ENCODE peak calls at places on chromosomes 13 and 19, in nine cellular contexts. R is GDM1; B is ureter; U is activated T-cell treated with anti-CD3 and anti-CD28 coated beads, Interleukin-2, amount 50 U/mL, for 1 hour; G is T follicular helper cell; V is NCI-H69; X is CD4-positive, alpha-beta T cell; L is NCI-H774; E is midbrain. F is an unnamed sample.

GRCh38 chr13:32409561-32410440 is 18.1 kb downstream of the N4BP2L1 start:
- DNase-seq in R (peak; percentile 26), B (peak; percentile 56), U (no peak), G (no peak), V (peak; percentile 90), X (no peak), L (no peak), E (peak; percentile 35), F (no peak)

GRCh38 chr13:111344471-111345191 is 24.2 kb downstream of the TEX29 start:
- DNase-seq in R (no peak), B (peak; percentile 29), U (no peak), G (no peak), V (peak; percentile 91), X (no peak), L (peak; percentile 66), E (no peak), F (peak; percentile 84)

GRCh38 chr19:287381-287871 is 3.8 kb downstream of the PLPP2 start:
- DNase-seq in R (no peak), B (no peak), U (no peak), G (no peak), V (no peak), X (no peak), L (no peak), E (no peak), F (no peak)

GRCh38 chr13:22114630-22115311 is 443.9 kb downstream of the FGF9 start:
- DNase-seq in R (peak; percentile 83), B (no peak), U (no peak), G (peak; percentile 8), V (peak; percentile 2), X (no peak), L (no peak), E (no peak), F (no peak)

GRCh38 chr19:33621811-33622504 is at the start of gene CHST8:
- DNase-seq in R (no peak), B (no peak), U (no peak), G (no peak), V (peak; percentile 72), X (no peak), L (peak; percentile 59), E (peak; percentile 11), F (peak; percentile 3)

GRCh38 chr13:45068036-45069001 is 52.0 kb upstream of the GTF2F2 start:
- DNase-seq in R (peak; percentile 50), B (no peak), U (no peak), G (no peak), V (peak; percentile 22), X (no peak), L (peak; percentile 74), E (no peak), F (no peak)

GRCh38 chr19:35524181-35524838 is 3.8 kb downstream of the SBSN start:
- DNase-seq in R (no peak), B (no peak), U (no peak), G (no peak), V (no peak), X (no peak), L (no peak), E (no peak), F (no peak)

GRCh38 chr13:113928701-113929627 is 44.9 kb downstream of the C13orf46 start:
- DNase-seq in R (no peak), B (peak; percentile 87), U (peak; percentile 16), G (no peak), V (no peak), X (peak; percentile 19), L (no peak), E (peak; percentile 70), F (no peak)

GRCh38 chr13:39956036-39956435 is 300.6 kb downstream of the COG6 start:
- DNase-seq in R (no peak), B (no peak), U (no peak), G (no peak), V (no peak), X (no peak), L (no peak), E (no peak), F (no peak)

GRCh38 chr13:98447881-98448641 is 128.8 kb downstream of the STK24 start:
- DNase-seq in R (no peak), B (no peak), U (no peak), G (no peak), V (peak; percentile 18), X (no peak), L (no peak), E (peak; percentile 66), F (peak; percentile 67)

GRCh38 chr13:48144413-48145035 is 49.6 kb upstream of the MED4 start:
- DNase-seq in R (peak; percentile 82), B (no peak), U (no peak), G (no peak), V (no peak), X (no peak), L (no peak), E (no peak), F (no peak)

F was measured in NCI-H510A.